ENCODE peak calls at places on chromosomes 11 and 22, in ten cellular contexts. F, P, E, K, J, H, S, I, Z and B are unnamed samples.

GRCh38 chr11:88555018-88555828 is 217.7 kb upstream of the CTSC start:
- DNase-seq in K (no peak), I (no peak), F (peak), Z (no peak), P (peak), S (no peak), J (peak), H (no peak), E (no peak), B (peak)

GRCh38 chr11:40387240-40387980 is 1072.0 kb downstream of the LRRC4C start:
- DNase-seq in I (no peak), P (no peak), K (no peak), Z (no peak), F (no peak), E (no peak), S (no peak), J (no peak), H (no peak), B (no peak)

GRCh38 chr22:19292262-19293230 is 1.0 kb upstream of the CLTCL1 start:
- DNase-seq in I (no peak), H (no peak), S (peak), K (no peak), F (no peak), Z (peak), P (peak), J (no peak), E (no peak), B (no peak)

GRCh38 chr11:114892381-114893197 is 214.3 kb downstream of the NXPE2 start:
- DNase-seq in P (no peak), I (no peak), K (no peak), S (no peak), J (no peak), E (no peak), H (no peak), Z (no peak), F (no peak), B (no peak)

GRCh38 chr22:48646216-48646925 is 1181.3 kb downstream of the BRD1 start:
- DNase-seq in H (no peak), S (no peak), J (no peak), E (no peak), K (no peak), P (no peak), F (no peak), I (no peak), Z (no peak), B (no peak)

GRCh38 chr11:45148276-45148675 is 1.8 kb downstream of the PRDM11 start:
- DNase-seq in K (peak), S (no peak), F (no peak), E (no peak), P (no peak), I (no peak), J (no peak), H (no peak), Z (no peak), B (no peak)

GRCh38 chr11:82854242-82854641 is 46.0 kb downstream of the PRCP start:
- DNase-seq in S (no peak), E (no peak), F (no peak), H (no peak), P (no peak), K (no peak), J (no peak), I (no peak), Z (no peak), B (no peak)

GRCh38 chr11:110131386-110132123 is 38.4 kb downstream of the ZC3H12C start:
- DNase-seq in K (no peak), I (no peak), J (peak), Z (peak), E (no peak), P (no peak), F (no peak), S (no peak), H (no peak), B (no peak)

GRCh38 chr11:9957072-9957471 is 293.2 kb downstream of the SWAP70 start:
- DNase-seq in Z (no peak), K (no peak), F (no peak), E (no peak), J (no peak), I (no peak), H (no peak), P (no peak), S (no peak), B (no peak)

GRCh38 chr22:36177160-36177559 is 16.6 kb upstream of the APOL3 start:
- DNase-seq in E (no peak), F (no peak), P (no peak), I (no peak), K (no peak), H (no peak), J (no peak), S (no peak), Z (no peak), B (no peak)

GRCh38 chr11:64415286-64415685 is 56.3 kb downstream of the RPS6KA4 start:
- DNase-seq in F (no peak), E (no peak), K (no peak), P (no peak), S (no peak), H (no peak), J (no peak), Z (no peak), I (no peak), B (no peak)

GRCh38 chr11:78562398-78562797 is 12.3 kb downstream of the NARS2 start:
- DNase-seq in S (no peak), E (no peak), J (no peak), F (peak), Z (no peak), I (no peak), P (no peak), H (no peak), K (no peak), B (no peak)

GRCh38 chr11:73184953-73185671 is 33.0 kb upstream of the P2RY2 start:
- DNase-seq in S (peak), I (no peak), F (peak), J (peak), K (peak), Z (peak), E (no peak), H (peak), P (peak), B (peak)